ENCODE peak calls at places on chromosomes 4 and X, in five cellular contexts. E is naive B cell; I is psoas muscle; X is activated naive CD8-positive, alpha-beta T cell treated with anti-CD3 and anti-CD28 coated beads, Interleukin-2, amount 50 U/mL, for 24 hours; G is Right ventricle myocardium inferior. F is an unnamed sample.

GRCh38 chr4:139942284-139942683 is 211.7 kb downstream of the MAML3 start:
- ATAC-seq in G (peak; percentile 34), I (no peak), X (no peak), E (no peak), F (no peak)

GRCh38 chr4:183831689-183832088 is 73.4 kb upstream of the STOX2 start:
- ATAC-seq in I (no peak), E (no peak), X (no peak), G (no peak), F (peak; percentile 24)

GRCh38 chr4:176583278-176583677 is 209.4 kb downstream of the VEGFC start:
- ATAC-seq in G (no peak), I (no peak), X (no peak), E (no peak), F (no peak)

GRCh38 chrX:131812847-131813825 is 210.0 kb upstream of the STK26 start:
- ATAC-seq in G (peak; percentile 74), X (peak; percentile 85), E (peak; percentile 86), I (peak; percentile 90), F (peak; percentile 89)

GRCh38 chr4:175308236-175308635 is 390.1 kb downstream of the ADAM29 start:
- ATAC-seq in X (no peak), E (no peak), G (no peak), I (no peak), F (no peak)

GRCh38 chr4:95979961-95980876 is 140.3 kb downstream of the PDHA2 start:
- ATAC-seq in G (peak; percentile 92), X (no peak), E (no peak), I (no peak), F (peak; percentile 33)

GRCh38 chrX:44731160-44731559 is 112.7 kb upstream of the DUSP21 start:
- ATAC-seq in I (no peak), X (no peak), G (no peak), E (no peak), F (no peak)

GRCh38 chr4:153207027-153207426 is 2.8 kb downstream of the TRIM2 start:
- ATAC-seq in G (no peak), X (peak; percentile 68), I (no peak), E (no peak), F (no peak)

GRCh38 chr4:13938299-13938698 is 310.8 kb upstream of the BOD1L1 start:
- ATAC-seq in I (no peak), X (no peak), G (no peak), E (no peak), F (no peak)

GRCh38 chrX:13472975-13473665 is 96.3 kb upstream of the EGFL6 start:
- ATAC-seq in I (no peak), G (no peak), E (peak; percentile 48), X (no peak), F (no peak)

GRCh38 chr4:38365748-38366310 is 298.2 kb upstream of the KLF3 start:
- ATAC-seq in G (no peak), I (no peak), E (no peak), X (no peak), F (no peak)

GRCh38 chr4:24888475-24888874 is 24.4 kb downstream of the CCDC149 start:
- ATAC-seq in X (no peak), E (no peak), G (no peak), I (no peak), F (no peak)

F was measured in gastroesophageal sphincter.